ENCODE peak calls at places on chromosomes 1 and 21, in four cellular contexts. G, M, U and Y are unnamed samples.

GRCh38 chr21:41500931-41501381 is 7.0 kb downstream of the TMPRSS2 start:
- DNase-seq in G (no peak), M (peak; percentile 53), U (no peak), Y (peak; percentile 73)

GRCh38 chr1:178964469-178965330 is 61.0 kb upstream of the FAM20B start:
- DNase-seq in G (no peak), M (no peak), U (no peak), Y (no peak)

GRCh38 chr1:203796223-203796747 is 862 bp downstream of the ZBED6 start:
- DNase-seq in G (peak; percentile 10), M (peak; percentile 21), U (peak; percentile 23), Y (no peak)

GRCh38 chr1:228405979-228406265 is 713 bp downstream of the TRIM11 start:
- DNase-seq in G (no peak), M (peak; percentile 32), U (no peak), Y (no peak)

GRCh38 chr1:32111789-32112188 is 3.9 kb downstream of the KPNA6 start:
- DNase-seq in G (no peak), M (no peak), U (no peak), Y (no peak)

GRCh38 chr1:206521002-206521585 is 13.8 kb downstream of the RASSF5 start:
- DNase-seq in G (no peak), M (peak; percentile 38), U (no peak), Y (peak; percentile 91)

GRCh38 chr1:84223751-84224432 is 77.6 kb upstream of the SAMD13 start:
- DNase-seq in G (no peak), M (no peak), U (no peak), Y (no peak)

GRCh38 chr1:223343692-223344091 is 20.3 kb downstream of the SUSD4 start:
- DNase-seq in G (no peak), M (no peak), U (no peak), Y (no peak)

GRCh38 chr1:84345220-84345619 is 43.7 kb downstream of the SAMD13 start:
- DNase-seq in G (no peak), M (no peak), U (no peak), Y (no peak)

GRCh38 chr1:47521034-47521871 is 83.4 kb downstream of the FOXD2 start:
- DNase-seq in G (no peak), M (no peak), U (no peak), Y (peak; percentile 63)

GRCh38 chr1:96313216-96313615 is 408.4 kb upstream of the PTBP2 start:
- DNase-seq in G (no peak), M (no peak), U (no peak), Y (no peak)

GRCh38 chr1:185916866-185917265 is 182.7 kb downstream of the HMCN1 start:
- DNase-seq in G (no peak), M (no peak), U (no peak), Y (no peak)

GRCh38 chr1:176801553-176802020 is 338.6 kb downstream of the PAPPA2 start:
- DNase-seq in G (no peak), M (no peak), U (no peak), Y (no peak)

GRCh38 chr1:208183977-208184901 is 59.9 kb downstream of the PLXNA2 start:
- DNase-seq in G (no peak), M (peak; percentile 57), U (no peak), Y (no peak)

GRCh38 chr1:3465935-3466321 is 11.5 kb downstream of the ARHGEF16 start:
- DNase-seq in G (no peak), M (no peak), U (no peak), Y (no peak)

GRCh38 chr1:54016343-54017282 is 1.4 kb downstream of the LDLRAD1 start:
- DNase-seq in G (no peak), M (peak; percentile 71), U (no peak), Y (peak; percentile 87)

GRCh38 chr1:109777436-109777835 is 13.7 kb upstream of the EPS8L3 start:
- DNase-seq in G (no peak), M (no peak), U (no peak), Y (no peak)

GRCh38 chr1:73674945-73675561 is 522.9 kb downstream of the LRRIQ3 start:
- DNase-seq in G (no peak), M (no peak), U (peak; percentile 32), Y (peak; percentile 31)

GRCh38 chr1:117060441-117061317 is 553 bp downstream of the TTF2 start:
- DNase-seq in G (peak; percentile 19), M (peak; percentile 4), U (peak; percentile 5), Y (no peak)

GRCh38 chr1:115555446-115555845 is 86.3 kb upstream of the VANGL1 start:
- DNase-seq in G (no peak), M (no peak), U (no peak), Y (no peak)

GRCh38 chr1:16348414-16349182 is 3.7 kb downstream of the FBXO42 start:
- DNase-seq in G (no peak), M (no peak), U (no peak), Y (no peak)

GRCh38 chr1:230548997-230549396 is 93.3 kb upstream of the COG2 start:
- DNase-seq in G (no peak), M (no peak), U (no peak), Y (peak; percentile 89)

GRCh38 chr1:23585321-23586022 is 26.2 kb upstream of the ID3 start:
- DNase-seq in G (no peak), M (no peak), U (peak; percentile 32), Y (no peak)

GRCh38 chr1:233613252-233614172 is at the start of gene KCNK1:
- DNase-seq in G (no peak), M (peak; percentile 90), U (no peak), Y (no peak)

GRCh38 chr1:18190598-18190997 is 83.0 kb downstream of the IGSF21 start:
- DNase-seq in G (no peak), M (no peak), U (no peak), Y (no peak)

GRCh38 chr1:117735045-117735992 is 129.5 kb downstream of the TENT5C start:
- DNase-seq in G (no peak), M (peak; percentile 27), U (peak; percentile 22), Y (no peak)

GRCh38 chr1:167249702-167250101 is 29.0 kb downstream of the POU2F1 start:
- DNase-seq in G (no peak), M (no peak), U (no peak), Y (no peak)

GRCh38 chr21:41755934-41756773 is 10.7 kb downstream of the RIPK4 start:
- DNase-seq in G (no peak), M (no peak), U (no peak), Y (no peak)